ENCODE peak calls at places on chromosomes 12 and 14, in seven cellular contexts. J is AG09309, L is astrocyte of the spinal cord, R is RWPE1, K is AG10803, S is fibroblast of pulmonary artery, M is cardiac muscle cell. B is an unnamed sample.

GRCh38 chr12:123748661-123749060 is 13.4 kb upstream of the DNAH10 start:
- DNase-seq in J (no peak), L (peak), R (peak), K (no peak), S (no peak), M (no peak), B (no peak)

GRCh38 chr12:88624911-88625310 is 44.6 kb upstream of the KITLG start:
- DNase-seq in J (peak), L (peak), R (no peak), K (peak), S (peak), M (no peak), B (no peak)

GRCh38 chr12:90250766-90251165 is 542.1 kb upstream of the ATP2B1 start:
- DNase-seq in J (no peak), L (peak), R (no peak), K (peak), S (peak), M (no peak), B (no peak)

GRCh38 chr14:73717998-73718741 is 4.0 kb upstream of the PNMA1 start:
- DNase-seq in J (no peak), L (peak), R (no peak), K (no peak), S (no peak), M (peak), B (no peak)

GRCh38 chr12:57135939-57136338 is 7.7 kb downstream of the LRP1 start:
- DNase-seq in J (no peak), L (peak), R (no peak), K (peak), S (peak), M (no peak), B (no peak)

GRCh38 chr12:100388382-100388781 is 31.5 kb downstream of the SLC17A8 start:
- DNase-seq in J (no peak), L (no peak), R (no peak), K (no peak), S (no peak), M (no peak), B (no peak)

GRCh38 chr12:56931474-56931978 is 2.7 kb downstream of the SDR9C7 start:
- DNase-seq in J (peak), L (peak), R (no peak), K (peak), S (peak), M (peak), B (no peak)

GRCh38 chr12:104121001-104121400 is 17.0 kb downstream of the NFYB start:
- DNase-seq in J (peak), L (peak), R (peak), K (peak), S (peak), M (no peak), B (no peak)

GRCh38 chr12:92995258-92995905 is 66.3 kb upstream of the EEA1 start:
- DNase-seq in J (no peak), L (no peak), R (no peak), K (no peak), S (no peak), M (no peak), B (no peak)

GRCh38 chr12:66633676-66634075 is 45.2 kb downstream of the GRIP1 start:
- DNase-seq in J (no peak), L (peak), R (peak), K (peak), S (peak), M (no peak), B (peak)

GRCh38 chr12:3365416-3366385 is 125.3 kb upstream of the PRMT8 start:
- DNase-seq in J (no peak), L (no peak), R (peak), K (no peak), S (no peak), M (peak), B (no peak)

GRCh38 chr14:86055512-86055911 is 525.6 kb downstream of the FLRT2 start:
- DNase-seq in J (no peak), L (peak), R (no peak), K (no peak), S (peak), M (no peak), B (no peak)
- TF ChIP-seq CTCF in J (no peak), L (peak), R (peak), K (peak), S (no peak), M (no peak), B (no peak)

GRCh38 chr12:42510823-42511222 is 78.7 kb downstream of the PRICKLE1 start:
- DNase-seq in J (no peak), L (no peak), R (no peak), K (no peak), S (no peak), M (peak), B (no peak)
- TF ChIP-seq CTCF in J (no peak), L (no peak), R (no peak), K (no peak), S (no peak), M (no peak), B (no peak)

DNA sequence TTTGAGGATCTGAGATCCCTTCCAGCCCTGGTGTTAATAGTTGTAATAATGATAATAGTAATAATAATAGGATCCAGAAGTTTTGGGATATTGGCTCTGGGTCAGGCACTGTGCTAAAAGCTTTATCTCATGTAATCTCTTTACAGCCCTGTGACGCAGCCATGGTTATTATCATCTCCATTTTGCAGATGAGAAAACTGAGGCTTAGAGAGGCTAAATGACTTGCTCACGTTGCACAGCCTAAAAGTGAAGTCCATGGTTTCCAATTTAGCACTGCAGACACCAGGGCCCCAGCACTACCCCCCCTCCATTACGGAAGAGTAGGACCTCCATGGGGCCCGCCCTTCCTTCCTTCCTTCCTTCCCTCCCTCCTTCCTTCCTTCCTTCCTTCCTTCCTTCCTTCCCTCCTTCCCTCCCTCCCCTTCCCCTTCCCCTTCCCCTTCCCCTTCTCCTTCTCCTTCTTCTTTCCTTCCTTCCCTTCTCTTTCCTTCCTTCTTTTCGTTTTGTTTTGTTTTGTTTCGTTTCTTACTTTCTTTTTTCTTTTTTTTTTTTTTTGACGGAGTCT is 14.9 kb upstream of the COX6A1 start:
- DNase-seq in J (no peak), L (no peak), R (no peak), K (no peak), S (no peak), M (no peak), B (no peak)
- TF ChIP-seq CTCF in J (no peak), L (no peak), R (no peak), K (no peak), S (no peak), M (no peak), B (no peak)

GRCh38 chr14:71863049-71863448 is 69.2 kb upstream of the RGS6 start:
- DNase-seq in J (no peak), L (no peak), R (no peak), K (no peak), S (no peak), M (no peak), B (no peak)
- TF ChIP-seq CTCF in J (peak), L (peak), R (no peak), K (peak), S (peak), M (no peak), B (no peak)

DNA sequence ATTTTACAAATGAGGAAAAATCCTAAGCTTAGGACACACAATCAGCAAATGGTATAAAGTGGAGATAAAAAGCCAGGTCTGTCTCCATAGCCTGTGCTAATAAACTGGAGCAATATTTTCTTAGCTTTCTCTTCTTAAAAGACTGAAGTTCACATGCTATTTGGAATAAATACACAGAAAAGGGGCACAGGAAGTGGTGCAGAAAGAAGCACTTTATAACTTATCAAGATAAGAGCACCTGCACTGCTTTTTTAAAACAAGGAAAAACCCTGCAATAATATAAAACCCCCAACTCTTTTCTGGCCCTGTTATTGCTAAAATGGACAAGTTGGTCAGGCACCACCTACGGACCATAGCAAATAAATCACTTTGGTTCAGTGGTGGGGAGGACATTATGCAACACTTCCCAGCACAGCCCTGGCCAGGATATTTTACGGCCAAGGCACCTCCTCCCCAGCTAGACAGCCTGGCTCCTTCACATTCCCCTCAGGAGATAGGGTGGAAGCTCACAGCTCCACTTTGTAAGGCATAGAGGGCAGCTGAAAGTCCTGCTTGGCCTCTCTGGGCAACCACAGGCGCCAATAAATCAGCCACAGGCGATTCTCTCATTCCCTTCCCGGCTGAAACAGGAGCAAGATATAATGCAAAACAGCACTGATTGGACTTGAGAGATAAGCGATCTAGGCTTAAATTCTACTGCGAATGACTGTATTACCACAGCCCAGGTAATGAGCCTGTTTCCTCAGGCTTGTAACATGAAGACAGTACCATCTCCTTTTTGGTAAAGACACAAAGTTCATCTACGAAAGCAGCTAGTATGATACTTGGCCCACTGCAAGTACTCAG is 2.1 kb downstream of the ZBTB25 start:
- DNase-seq in J (peak), L (peak), R (no peak), K (peak), S (peak), M (no peak), B (peak)
- TF ChIP-seq CTCF in J (no peak), L (no peak), R (no peak), K (no peak), S (peak), M (peak), B (no peak)

B was measured in Calu3.